ENCODE peak calls at places on chromosome 4, in four cellular contexts. H, C, S and L are unnamed samples. For H3K4me1, the result is how much of the 10 kb centered on the place peaks cover.

GRCh38 chr4:146649232-146649631 is 10.5 kb downstream of the POU4F2 start:
- DNase-seq in C (no peak), H (no peak), S (no peak), L (no peak)

GRCh38 chr4:55398966-55399365 is 3.2 kb downstream of the TMEM165 start:
- DNase-seq in S (no peak), C (no peak), H (no peak), L (no peak)

GRCh38 chr4:15413010-15413622 is 14.7 kb upstream of the C1QTNF7 start:
- DNase-seq in S (no peak), C (no peak), H (no peak), L (no peak)

GRCh38 chr4:65943076-65943475 is 272.8 kb upstream of the EPHA5 start:
- DNase-seq in S (no peak), C (no peak), H (no peak), L (no peak)

GRCh38 chr4:168451744-168452394 is 28.4 kb downstream of the DDX60L start:
- DNase-seq in H (no peak), C (no peak), S (no peak), L (no peak)

GRCh38 chr4:105838082-105838481 is 57.2 kb upstream of the NPNT start:
- DNase-seq in C (no peak), S (no peak), H (no peak), L (no peak)

GRCh38 chr4:76920715-76921114 is 22.8 kb upstream of the SOWAHB start:
- DNase-seq in H (no peak), C (no peak), S (no peak), L (no peak)

GRCh38 chr4:1711055-1711905 is 839 bp downstream of the SLBP start:
- DNase-seq in S (no peak), C (no peak), H (peak), L (peak)

GRCh38 chr4:6906046-6906445 is 3.6 kb upstream of the TBC1D14 start:
- DNase-seq in C (no peak), H (no peak), S (no peak), L (no peak)

GRCh38 chr4:181528570-181529184 is 714.5 kb upstream of the TENM3 start:
- DNase-seq in C (peak), S (no peak), H (peak), L (peak)
- H3K4me1 ChIP-seq in C (under half), S (under half), H (under half), L (under half)

GRCh38 chr4:113094327-113094726 is 44.9 kb downstream of the ANK2 start:
- DNase-seq in C (no peak), S (no peak), H (no peak), L (no peak)
- H3K4me3 ChIP-seq in C (no peak), S (no peak), H (no peak), L (no peak)

GRCh38 chr4:139736661-139737060 is 71.0 kb downstream of the MGST2 start:
- DNase-seq in H (no peak), S (no peak), C (no peak), L (no peak)

GRCh38 chr4:139736257-139736626 is 70.6 kb downstream of the MGST2 start:
- DNase-seq in H (no peak), S (no peak), C (no peak), L (no peak)

GRCh38 chr4:139734201-139734874 is 68.7 kb downstream of the MGST2 start:
- DNase-seq in S (no peak), C (no peak), H (no peak), L (no peak)

GRCh38 chr4:139735381-139736256 is 70.0 kb downstream of the MGST2 start:
- DNase-seq in H (no peak), C (no peak), S (no peak), L (no peak)

GRCh38 chr4:139734875-139735380 is 69.3 kb downstream of the MGST2 start:
- DNase-seq in S (peak), C (peak), H (peak), L (peak)
- TF ChIP-seq CTCF in S (peak), C (peak), H (peak), L (peak)

GRCh38 chr4:118760092-118760491 is 74.9 kb downstream of the METTL14 start:
- DNase-seq in S (no peak), C (no peak), H (no peak), L (no peak)
- H3K4me1 ChIP-seq in S (half or more), C (half or more), H (under half), L (under half)

DNA sequence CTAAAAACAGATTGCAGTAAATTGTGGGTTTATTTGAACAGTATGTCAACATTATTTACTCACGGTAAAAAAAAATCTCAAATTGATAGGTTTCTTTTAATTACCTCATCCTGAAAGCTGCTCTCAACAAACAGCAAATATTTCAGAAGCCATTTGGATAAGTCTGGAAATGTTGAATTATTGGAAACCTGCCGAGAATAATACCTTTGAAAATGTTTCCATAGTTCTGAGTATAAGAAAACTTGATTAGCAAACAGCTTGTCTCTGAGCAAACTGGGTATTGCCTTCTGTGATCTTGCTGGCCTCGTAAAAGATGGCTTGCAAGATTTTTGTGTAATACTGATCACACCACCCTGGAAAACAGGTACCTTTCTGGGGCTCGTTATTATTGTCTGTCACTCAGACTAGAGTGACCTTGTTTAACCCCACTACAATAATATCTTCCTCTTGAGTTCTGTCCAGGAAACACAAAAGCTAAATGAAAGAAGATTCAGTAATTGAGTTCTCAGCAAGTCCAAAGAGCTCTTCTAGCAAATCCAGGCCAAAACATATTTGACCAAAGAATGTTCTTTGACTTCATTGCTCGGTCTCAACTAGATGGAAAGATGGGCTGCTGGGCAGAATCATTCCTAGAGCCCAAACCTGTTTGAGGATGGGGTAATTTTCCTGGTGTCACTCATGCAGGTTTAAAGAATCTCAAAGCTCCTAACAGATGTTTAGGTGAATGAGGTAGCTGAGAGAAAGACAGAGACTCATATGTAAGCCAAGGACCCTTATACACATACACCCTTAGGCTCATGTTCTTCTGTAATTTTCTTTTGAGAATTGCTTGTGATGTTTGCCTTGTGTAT is 255.6 kb upstream of the JADE1 start:
- DNase-seq in C (no peak), S (no peak), H (no peak), L (no peak)
- H3K4me3 ChIP-seq in C (peak), S (peak), H (no peak), L (peak)

DNA sequence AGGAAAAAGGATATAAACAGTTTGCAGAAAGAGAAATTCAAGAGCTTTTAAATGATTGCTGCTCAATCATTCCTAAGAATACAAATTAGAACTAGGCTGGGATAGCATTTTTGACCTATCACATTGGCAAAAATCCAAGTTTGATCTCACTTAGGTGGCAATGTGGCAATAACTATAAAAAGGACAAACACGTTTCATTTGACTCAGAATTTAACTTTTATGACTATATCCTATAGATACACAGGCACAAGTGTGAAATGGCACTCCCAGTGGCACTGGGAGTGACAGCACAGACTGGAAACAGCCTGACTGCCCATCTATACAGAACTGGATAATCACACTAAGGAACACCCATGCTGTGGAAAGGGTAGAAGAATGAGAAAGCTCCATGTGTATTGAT is 11.1 kb downstream of the CENPU start:
- DNase-seq in H (no peak), C (no peak), S (no peak), L (no peak)
- TF ChIP-seq CTCF in H (no peak), C (no peak), S (no peak), L (peak)